ENCODE peak calls at places on chromosomes 1 and 21, in nine cellular contexts. One of them, this sample, is unnamed.

GRCh38 chr1:150072959-150073358 is 5.4 kb downstream of the VPS45 start:
- DNase-seq in sigmoid colon: no peak
- DNase-seq in colonic mucosa: no peak
- DNase-seq in kidney: no peak
- DNase-seq in psoas muscle: no peak
- DNase-seq in SK-N-SH: peak; percentile 26
- DNase-seq in WTC11: no peak
- DNase-seq in foreskin fibroblast: peak; percentile 37
- DNase-seq in GM23338: peak; percentile 6
- DNase-seq in this sample: peak; percentile 36

GRCh38 chr1:111553199-111553598 is 49.8 kb upstream of the ADORA3 start:
- DNase-seq in sigmoid colon: no peak
- DNase-seq in colonic mucosa: no peak
- DNase-seq in kidney: no peak
- DNase-seq in psoas muscle: no peak
- DNase-seq in SK-N-SH: no peak
- DNase-seq in WTC11: no peak
- DNase-seq in foreskin fibroblast: peak; percentile 89
- DNase-seq in GM23338: no peak
- DNase-seq in this sample: peak; percentile 93

GRCh38 chr1:53145051-53145600 is 2.7 kb upstream of the SLC1A7 start:
- DNase-seq in sigmoid colon: no peak
- DNase-seq in colonic mucosa: no peak
- DNase-seq in kidney: no peak
- DNase-seq in psoas muscle: no peak
- DNase-seq in SK-N-SH: no peak
- DNase-seq in WTC11: no peak
- DNase-seq in foreskin fibroblast: no peak
- DNase-seq in GM23338: no peak
- DNase-seq in this sample: no peak

GRCh38 chr1:176208034-176208433 is 948 bp upstream of the COP1 start:
- DNase-seq in sigmoid colon: no peak
- DNase-seq in colonic mucosa: peak; percentile 24
- DNase-seq in kidney: no peak
- DNase-seq in psoas muscle: no peak
- DNase-seq in SK-N-SH: no peak
- DNase-seq in WTC11: no peak
- DNase-seq in foreskin fibroblast: no peak
- DNase-seq in GM23338: peak; percentile 20
- DNase-seq in this sample: no peak

GRCh38 chr1:162145280-162145965 is 75.9 kb downstream of the NOS1AP start:
- DNase-seq in sigmoid colon: no peak
- DNase-seq in colonic mucosa: no peak
- DNase-seq in kidney: no peak
- DNase-seq in psoas muscle: no peak
- DNase-seq in SK-N-SH: no peak
- DNase-seq in WTC11: no peak
- DNase-seq in foreskin fibroblast: peak; percentile 45
- DNase-seq in GM23338: peak; percentile 48
- DNase-seq in this sample: no peak

GRCh38 chr1:29394521-29394921 is 158.2 kb downstream of the PTPRU start:
- DNase-seq in sigmoid colon: no peak
- DNase-seq in colonic mucosa: no peak
- DNase-seq in kidney: peak; percentile 67
- DNase-seq in psoas muscle: no peak
- DNase-seq in SK-N-SH: no peak
- DNase-seq in WTC11: no peak
- DNase-seq in foreskin fibroblast: no peak
- DNase-seq in GM23338: no peak
- DNase-seq in this sample: no peak

GRCh38 chr1:166017395-166017794 is 149.4 kb downstream of the FAM78B start:
- DNase-seq in sigmoid colon: no peak
- DNase-seq in colonic mucosa: no peak
- DNase-seq in kidney: no peak
- DNase-seq in psoas muscle: no peak
- DNase-seq in SK-N-SH: no peak
- DNase-seq in WTC11: peak; percentile 69
- DNase-seq in foreskin fibroblast: no peak
- DNase-seq in GM23338: peak; percentile 80
- DNase-seq in this sample: no peak

GRCh38 chr1:234375672-234376071 is 2.4 kb downstream of the COA6 start:
- DNase-seq in sigmoid colon: no peak
- DNase-seq in colonic mucosa: no peak
- DNase-seq in kidney: no peak
- DNase-seq in psoas muscle: no peak
- DNase-seq in SK-N-SH: no peak
- DNase-seq in WTC11: no peak
- DNase-seq in foreskin fibroblast: no peak
- DNase-seq in GM23338: no peak
- DNase-seq in this sample: no peak

GRCh38 chr1:37561794-37562132 is 5.0 kb downstream of the DNALI1 start:
- DNase-seq in sigmoid colon: no peak
- DNase-seq in colonic mucosa: peak; percentile 25
- DNase-seq in kidney: no peak
- DNase-seq in psoas muscle: no peak
- DNase-seq in SK-N-SH: peak; percentile 73
- DNase-seq in WTC11: peak; percentile 60
- DNase-seq in foreskin fibroblast: peak; percentile 73
- DNase-seq in GM23338: peak; percentile 66
- DNase-seq in this sample: peak; percentile 40

GRCh38 chr1:224696891-224697765 is 81.0 kb downstream of the CNIH3 start:
- DNase-seq in sigmoid colon: no peak
- DNase-seq in colonic mucosa: no peak
- DNase-seq in kidney: no peak
- DNase-seq in psoas muscle: no peak
- DNase-seq in SK-N-SH: no peak
- DNase-seq in WTC11: no peak
- DNase-seq in foreskin fibroblast: peak; percentile 91
- DNase-seq in GM23338: no peak
- DNase-seq in this sample: peak; percentile 67

GRCh38 chr1:10507111-10507879 is 32.5 kb downstream of the PEX14 start:
- DNase-seq in sigmoid colon: peak; percentile 86
- DNase-seq in colonic mucosa: peak; percentile 57
- DNase-seq in kidney: peak; percentile 78
- DNase-seq in psoas muscle: peak; percentile 81
- DNase-seq in SK-N-SH: peak; percentile 83
- DNase-seq in WTC11: peak; percentile 58
- DNase-seq in foreskin fibroblast: peak; percentile 87
- DNase-seq in GM23338: peak; percentile 86
- DNase-seq in this sample: peak; percentile 66

GRCh38 chr1:106889504-106890027 is 166.9 kb upstream of the PRMT6 start:
- DNase-seq in sigmoid colon: no peak
- DNase-seq in colonic mucosa: no peak
- DNase-seq in kidney: no peak
- DNase-seq in psoas muscle: no peak
- DNase-seq in SK-N-SH: peak; percentile 9
- DNase-seq in WTC11: no peak
- DNase-seq in foreskin fibroblast: no peak
- DNase-seq in GM23338: no peak
- DNase-seq in this sample: no peak

GRCh38 chr1:11879311-11880180 is 20.8 kb upstream of the NPPB start:
- DNase-seq in sigmoid colon: no peak
- DNase-seq in colonic mucosa: no peak
- DNase-seq in kidney: peak; percentile 37
- DNase-seq in psoas muscle: no peak
- DNase-seq in SK-N-SH: no peak
- DNase-seq in WTC11: no peak
- DNase-seq in foreskin fibroblast: no peak
- DNase-seq in GM23338: no peak
- DNase-seq in this sample: no peak

GRCh38 chr1:111770916-111771315 is 15.2 kb downstream of the DDX20 start:
- DNase-seq in sigmoid colon: no peak
- DNase-seq in colonic mucosa: no peak
- DNase-seq in kidney: no peak
- DNase-seq in psoas muscle: no peak
- DNase-seq in SK-N-SH: no peak
- DNase-seq in WTC11: no peak
- DNase-seq in foreskin fibroblast: no peak
- DNase-seq in GM23338: no peak
- DNase-seq in this sample: no peak

GRCh38 chr1:224707849-224708725 is 92.0 kb downstream of the CNIH3 start:
- DNase-seq in sigmoid colon: no peak
- DNase-seq in colonic mucosa: no peak
- DNase-seq in kidney: no peak
- DNase-seq in psoas muscle: no peak
- DNase-seq in SK-N-SH: no peak
- DNase-seq in WTC11: no peak
- DNase-seq in foreskin fibroblast: peak; percentile 92
- DNase-seq in GM23338: no peak
- DNase-seq in this sample: peak; percentile 78

GRCh38 chr21:33308586-33309490 is 15.9 kb upstream of the IFNAR1 start:
- DNase-seq in sigmoid colon: no peak
- DNase-seq in colonic mucosa: no peak
- DNase-seq in kidney: no peak
- DNase-seq in psoas muscle: no peak
- DNase-seq in SK-N-SH: peak; percentile 47
- DNase-seq in WTC11: no peak
- DNase-seq in foreskin fibroblast: peak; percentile 85
- DNase-seq in GM23338: no peak
- DNase-seq in this sample: no peak
- TF ChIP-seq CTCF in sigmoid colon: no peak
- TF ChIP-seq CTCF in colonic mucosa: no peak
- TF ChIP-seq CTCF in kidney: no peak
- TF ChIP-seq CTCF in psoas muscle: no peak
- TF ChIP-seq CTCF in SK-N-SH: no peak
- TF ChIP-seq CTCF in WTC11: no peak
- TF ChIP-seq CTCF in foreskin fibroblast: no peak
- TF ChIP-seq CTCF in GM23338: peak; percentile 15
- TF ChIP-seq CTCF in this sample: peak; percentile 18

GRCh38 chr1:110476028-110476765 is 25.2 kb downstream of the PROK1 start:
- DNase-seq in sigmoid colon: no peak
- DNase-seq in colonic mucosa: no peak
- DNase-seq in kidney: peak; percentile 12
- DNase-seq in psoas muscle: no peak
- DNase-seq in SK-N-SH: no peak
- DNase-seq in WTC11: no peak
- DNase-seq in foreskin fibroblast: no peak
- DNase-seq in GM23338: no peak
- DNase-seq in this sample: no peak

GRCh38 chr1:110478241-110478640 is 27.3 kb downstream of the PROK1 start:
- DNase-seq in sigmoid colon: no peak
- DNase-seq in colonic mucosa: no peak
- DNase-seq in kidney: no peak
- DNase-seq in psoas muscle: no peak
- DNase-seq in SK-N-SH: no peak
- DNase-seq in WTC11: no peak
- DNase-seq in foreskin fibroblast: no peak
- DNase-seq in GM23338: no peak
- DNase-seq in this sample: no peak

GRCh38 chr1:110478886-110479285 is 27.9 kb downstream of the PROK1 start:
- DNase-seq in sigmoid colon: no peak
- DNase-seq in colonic mucosa: peak; percentile 56
- DNase-seq in kidney: peak; percentile 30
- DNase-seq in psoas muscle: no peak
- DNase-seq in SK-N-SH: no peak
- DNase-seq in WTC11: no peak
- DNase-seq in foreskin fibroblast: no peak
- DNase-seq in GM23338: no peak
- DNase-seq in this sample: no peak

GRCh38 chr1:110477041-110477440 is 26.1 kb downstream of the PROK1 start:
- DNase-seq in sigmoid colon: no peak
- DNase-seq in colonic mucosa: peak; percentile 25
- DNase-seq in kidney: peak; percentile 22
- DNase-seq in psoas muscle: no peak
- DNase-seq in SK-N-SH: no peak
- DNase-seq in WTC11: no peak
- DNase-seq in foreskin fibroblast: peak; percentile 68
- DNase-seq in GM23338: no peak
- DNase-seq in this sample: peak; percentile 74

GRCh38 chr1:110477445-110477957 is 26.6 kb downstream of the PROK1 start:
- DNase-seq in sigmoid colon: no peak
- DNase-seq in colonic mucosa: peak; percentile 25
- DNase-seq in kidney: no peak
- DNase-seq in psoas muscle: no peak
- DNase-seq in SK-N-SH: no peak
- DNase-seq in WTC11: no peak
- DNase-seq in foreskin fibroblast: no peak
- DNase-seq in GM23338: peak; percentile 50
- DNase-seq in this sample: no peak
- TF ChIP-seq CTCF in sigmoid colon: no peak
- TF ChIP-seq CTCF in colonic mucosa: no peak
- TF ChIP-seq CTCF in kidney: no peak
- TF ChIP-seq CTCF in psoas muscle: no peak
- TF ChIP-seq CTCF in SK-N-SH: peak; percentile 34
- TF ChIP-seq CTCF in WTC11: peak; percentile 18
- TF ChIP-seq CTCF in foreskin fibroblast: no peak
- TF ChIP-seq CTCF in GM23338: peak; percentile 54
- TF ChIP-seq CTCF in this sample: peak; percentile 65

GRCh38 chr21:44800971-44801467 is 601 bp downstream of the UBE2G2 start:
- DNase-seq in sigmoid colon: no peak
- DNase-seq in colonic mucosa: peak; percentile 32
- DNase-seq in kidney: no peak
- DNase-seq in psoas muscle: no peak
- DNase-seq in SK-N-SH: peak; percentile 64
- DNase-seq in WTC11: no peak
- DNase-seq in foreskin fibroblast: peak; percentile 50
- DNase-seq in GM23338: peak; percentile 58
- DNase-seq in this sample: peak; percentile 28
- TF ChIP-seq CTCF in sigmoid colon: no peak
- TF ChIP-seq CTCF in colonic mucosa: peak; percentile 24
- TF ChIP-seq CTCF in kidney: peak; percentile 22
- TF ChIP-seq CTCF in psoas muscle: peak; percentile 42
- TF ChIP-seq CTCF in SK-N-SH: peak; percentile 45
- TF ChIP-seq CTCF in WTC11: peak; percentile 16
- TF ChIP-seq CTCF in foreskin fibroblast: peak; percentile 27
- TF ChIP-seq CTCF in GM23338: peak; percentile 45
- TF ChIP-seq CTCF in this sample: peak; percentile 62

GRCh38 chr1:169130683-169131082 is 24.2 kb downstream of the ATP1B1 start:
- DNase-seq in sigmoid colon: no peak
- DNase-seq in colonic mucosa: no peak
- DNase-seq in kidney: no peak
- DNase-seq in psoas muscle: no peak
- DNase-seq in SK-N-SH: no peak
- DNase-seq in WTC11: no peak
- DNase-seq in foreskin fibroblast: no peak
- DNase-seq in GM23338: no peak
- DNase-seq in this sample: no peak

GRCh38 chr1:169133228-169133576 is 26.7 kb downstream of the ATP1B1 start:
- DNase-seq in sigmoid colon: no peak
- DNase-seq in colonic mucosa: no peak
- DNase-seq in kidney: no peak
- DNase-seq in psoas muscle: no peak
- DNase-seq in SK-N-SH: no peak
- DNase-seq in WTC11: no peak
- DNase-seq in foreskin fibroblast: no peak
- DNase-seq in GM23338: no peak
- DNase-seq in this sample: no peak

GRCh38 chr1:169132512-169133227 is 26.2 kb downstream of the ATP1B1 start:
- DNase-seq in sigmoid colon: no peak
- DNase-seq in colonic mucosa: no peak
- DNase-seq in kidney: no peak
- DNase-seq in psoas muscle: no peak
- DNase-seq in SK-N-SH: no peak
- DNase-seq in WTC11: no peak
- DNase-seq in foreskin fibroblast: no peak
- DNase-seq in GM23338: no peak
- DNase-seq in this sample: no peak

GRCh38 chr1:169137357-169137756 is 30.9 kb downstream of the ATP1B1 start:
- DNase-seq in sigmoid colon: no peak
- DNase-seq in colonic mucosa: no peak
- DNase-seq in kidney: no peak
- DNase-seq in psoas muscle: peak; percentile 72
- DNase-seq in SK-N-SH: no peak
- DNase-seq in WTC11: no peak
- DNase-seq in foreskin fibroblast: no peak
- DNase-seq in GM23338: no peak
- DNase-seq in this sample: no peak

GRCh38 chr1:169133801-169134558 is 27.5 kb downstream of the ATP1B1 start:
- DNase-seq in sigmoid colon: no peak
- DNase-seq in colonic mucosa: no peak
- DNase-seq in kidney: no peak
- DNase-seq in psoas muscle: no peak
- DNase-seq in SK-N-SH: no peak
- DNase-seq in WTC11: no peak
- DNase-seq in foreskin fibroblast: peak; percentile 41
- DNase-seq in GM23338: no peak
- DNase-seq in this sample: no peak
- TF ChIP-seq CTCF in sigmoid colon: no peak
- TF ChIP-seq CTCF in colonic mucosa: peak; percentile 30
- TF ChIP-seq CTCF in kidney: peak; percentile 25
- TF ChIP-seq CTCF in psoas muscle: peak; percentile 21
- TF ChIP-seq CTCF in SK-N-SH: peak; percentile 46
- TF ChIP-seq CTCF in WTC11: no peak
- TF ChIP-seq CTCF in foreskin fibroblast: peak; percentile 19
- TF ChIP-seq CTCF in GM23338: peak; percentile 49
- TF ChIP-seq CTCF in this sample: peak; percentile 66

This sample was measured in HFFc6.